ENCODE peak calls at places on chromosomes 1 and 21, in nine cellular contexts. K is cardiac muscle cell, R is GM06990, V is heart right ventricle, M is dorsolateral prefrontal cortex, Q is right atrium auricular region, L is AG09309, P is AG10803, N is A673. H is an unnamed sample.
A peak's percentile ranks its signal among the peaks of the same experiment; 100 is the strongest.

GRCh38 chr1:76955652-76956051 is 88.4 kb downstream of the ST6GALNAC5 start:
- DNase-seq in K (peak; percentile 17), R (no peak), V (no peak), M (no peak), Q (no peak), L (no peak), P (peak; percentile 71), N (no peak), H (no peak)

GRCh38 chr21:46048926-46049889 is 48.7 kb upstream of the COL6A2 start:
- DNase-seq in K (peak; percentile 100), R (no peak), V (peak; percentile 91), M (no peak), Q (peak; percentile 95), L (peak; percentile 100), P (peak; percentile 100), N (peak; percentile 77), H (no peak)

GRCh38 chr1:210692796-210693195 is 364.1 kb downstream of the HHAT start:
- DNase-seq in K (no peak), R (peak; percentile 20), V (no peak), M (no peak), Q (no peak), L (no peak), P (no peak), N (no peak), H (no peak)

GRCh38 chr1:169142129-169142528 is 35.6 kb downstream of the ATP1B1 start:
- DNase-seq in K (no peak), R (no peak), V (no peak), M (no peak), Q (no peak), L (no peak), P (no peak), N (no peak), H (no peak)

GRCh38 chr21:35291034-35291433 is 241.9 kb upstream of the RUNX1 start:
- DNase-seq in K (no peak), R (no peak), V (no peak), M (no peak), Q (no peak), L (no peak), P (no peak), N (no peak), H (peak; percentile 52)

GRCh38 chr1:85406887-85407593 is 57.9 kb downstream of the DDAH1 start:
- DNase-seq in K (peak; percentile 94), R (no peak), V (peak; percentile 46), M (no peak), Q (no peak), L (peak; percentile 77), P (peak; percentile 93), N (peak; percentile 59), H (peak; percentile 85)

GRCh38 chr21:9837946-9838801 is 683.2 kb upstream of the TPTE start:
- DNase-seq in K (no peak), R (no peak), V (no peak), M (no peak), Q (no peak), L (no peak), P (no peak), N (no peak), H (no peak)

GRCh38 chr21:44701023-44701400 is 4.0 kb downstream of the KRTAP10-12 start:
- DNase-seq in K (no peak), R (no peak), V (no peak), M (no peak), Q (peak; percentile 21), L (no peak), P (no peak), N (no peak), H (no peak)

GRCh38 chr1:67948155-67949075 is 102.0 kb downstream of the DIRAS3 start:
- DNase-seq in K (peak; percentile 70), R (no peak), V (no peak), M (no peak), Q (no peak), L (peak; percentile 52), P (peak; percentile 86), N (no peak), H (peak; percentile 88)

GRCh38 chr1:235160395-235160964 is 570 bp downstream of the RBM34 start:
- DNase-seq in K (peak; percentile 71), R (no peak), V (no peak), M (no peak), Q (no peak), L (peak; percentile 23), P (peak; percentile 70), N (peak; percentile 31), H (peak; percentile 38)

GRCh38 chr1:205232122-205232820 is 4.5 kb downstream of the TMCC2 start:
- DNase-seq in K (no peak), R (no peak), V (no peak), M (no peak), Q (no peak), L (no peak), P (no peak), N (no peak), H (no peak)

GRCh38 chr1:53739109-53739681 is at the start of gene GLIS1:
- DNase-seq in K (peak; percentile 94), R (peak; percentile 83), V (peak; percentile 80), M (peak; percentile 53), Q (peak; percentile 69), L (peak; percentile 46), P (peak; percentile 82), N (peak; percentile 81), H (no peak)

DNA sequence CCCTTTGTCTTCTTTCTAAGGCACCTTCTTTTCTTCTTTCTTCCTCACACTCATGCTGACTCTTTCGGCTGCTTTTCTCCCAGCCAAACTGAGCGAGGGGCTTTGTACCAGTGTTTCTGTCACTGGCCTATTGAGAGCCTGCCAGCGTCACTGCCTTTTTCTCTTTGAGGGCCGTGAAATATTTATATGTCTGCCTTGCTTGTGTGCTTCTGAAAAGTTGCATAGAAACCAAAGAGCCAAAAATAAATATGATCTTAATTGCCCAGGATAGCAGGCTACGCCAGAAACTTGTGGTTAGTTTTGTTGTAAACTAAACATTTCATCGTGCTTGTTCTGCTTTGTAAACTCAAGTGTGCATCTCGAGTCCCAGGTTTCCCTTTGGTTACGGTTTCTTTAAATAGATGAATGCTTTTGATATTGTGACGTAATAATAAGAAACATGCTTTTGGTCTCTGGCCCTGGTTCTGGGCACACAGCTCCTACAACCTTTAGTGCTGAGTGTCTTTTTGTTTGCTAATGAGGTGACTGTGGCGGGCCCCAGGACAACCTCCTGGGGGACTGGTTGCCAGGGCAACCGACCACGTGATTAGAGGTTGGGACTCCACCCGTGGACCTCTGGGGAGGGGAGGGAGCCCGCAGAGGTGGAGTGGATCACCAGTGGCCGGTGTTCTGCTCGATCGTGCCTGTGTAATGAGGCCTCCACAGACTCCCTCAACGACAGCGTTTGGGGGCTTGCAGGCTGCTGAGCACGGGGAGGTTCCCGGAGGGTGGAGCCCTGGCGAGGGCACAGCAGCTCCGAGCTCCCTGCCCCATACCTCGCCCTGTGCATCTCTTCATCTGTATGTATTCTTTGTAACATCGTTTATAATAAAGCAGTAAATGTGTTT is 10.9 kb downstream of the SLC37A1 start:
- DNase-seq in K (no peak), R (peak; percentile 83), V (peak; percentile 59), M (peak; percentile 23), Q (peak; percentile 74), L (peak; percentile 10), P (peak; percentile 54), N (no peak), H (no peak)
- H3K4me3 ChIP-seq in K (no peak overlapping the region), R (peak overlapping the region; percentile 48), V (peak overlapping the region; percentile 19), M (peak overlapping the region; percentile 24), Q (no peak overlapping the region), L (no peak overlapping the region), P (no peak overlapping the region), N (no peak overlapping the region), H (no peak overlapping the region)

DNA sequence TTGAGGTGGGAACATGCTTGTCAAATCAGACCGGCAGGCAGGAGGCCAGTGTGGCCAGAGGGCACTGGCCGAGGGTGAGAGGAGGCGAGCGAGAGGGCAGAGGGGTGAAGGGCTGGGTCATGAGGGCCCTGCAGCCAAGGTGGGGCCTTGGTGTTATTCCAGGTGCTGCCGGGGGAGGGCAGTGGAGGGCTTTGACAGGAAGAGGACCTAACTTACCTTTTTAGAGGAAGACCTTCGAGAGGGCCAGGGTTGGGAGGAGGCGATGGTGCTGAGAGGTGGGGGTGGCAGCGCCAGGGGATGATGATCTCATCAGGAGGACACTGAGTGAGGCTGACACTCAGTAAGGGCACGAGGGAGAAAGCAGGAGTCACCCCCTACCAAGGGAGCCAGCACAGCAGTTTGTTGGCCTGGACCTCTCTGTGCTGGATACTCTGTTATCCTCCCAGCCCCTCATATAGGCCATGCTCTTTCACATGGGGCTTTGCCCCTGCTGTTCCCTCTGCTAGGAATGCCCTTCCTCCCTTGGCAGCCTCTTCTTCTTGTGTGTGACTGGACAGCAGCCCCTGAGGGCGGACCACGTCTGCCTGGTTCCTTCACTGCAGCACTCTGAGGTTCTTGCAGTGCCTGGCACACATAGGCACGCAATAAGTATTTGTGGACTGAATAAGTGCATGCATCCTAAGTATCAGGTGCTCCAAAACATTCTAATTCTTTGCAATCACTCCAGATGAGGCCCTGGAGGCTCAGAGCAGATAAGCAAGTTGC is 7.5 kb upstream of the TTC22 start:
- DNase-seq in K (no peak), R (no peak), V (no peak), M (no peak), Q (no peak), L (no peak), P (no peak), N (no peak), H (no peak)
- TF ChIP-seq CTCF in K (peak; percentile 44), R (no peak), V (no peak), M (no peak), Q (no peak), L (peak; percentile 30), P (peak; percentile 32), N (peak; percentile 62), H (peak; percentile 22)

DNA sequence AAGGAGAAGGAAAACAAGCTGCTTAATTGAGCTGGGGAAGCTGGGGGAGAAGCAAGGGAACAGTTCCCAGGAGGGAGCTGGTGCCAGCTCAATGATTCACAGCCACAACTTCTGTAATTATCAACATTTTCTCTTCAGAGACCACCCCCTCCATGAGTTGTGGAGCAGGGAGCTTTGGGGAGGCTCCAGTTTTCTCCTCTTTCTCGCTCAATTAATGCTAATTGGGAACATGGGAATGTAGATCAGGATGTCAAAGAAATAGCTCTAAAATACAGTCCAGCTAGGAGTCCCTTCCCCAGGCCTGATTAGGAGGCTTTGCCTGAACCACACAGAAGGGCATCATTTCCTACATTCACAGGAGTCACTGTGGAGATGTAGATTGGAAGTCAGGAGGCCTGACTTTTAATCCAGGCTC is 12.2 kb upstream of the MNDA start:
- DNase-seq in K (peak; percentile 73), R (no peak), V (no peak), M (no peak), Q (no peak), L (no peak), P (no peak), N (no peak), H (no peak)
- H3K4me3 ChIP-seq in K (no peak overlapping the region), R (no peak overlapping the region), V (no peak overlapping the region), M (no peak overlapping the region), Q (no peak overlapping the region), L (no peak overlapping the region), P (no peak overlapping the region), N (no peak overlapping the region), H (no peak overlapping the region)

DNA sequence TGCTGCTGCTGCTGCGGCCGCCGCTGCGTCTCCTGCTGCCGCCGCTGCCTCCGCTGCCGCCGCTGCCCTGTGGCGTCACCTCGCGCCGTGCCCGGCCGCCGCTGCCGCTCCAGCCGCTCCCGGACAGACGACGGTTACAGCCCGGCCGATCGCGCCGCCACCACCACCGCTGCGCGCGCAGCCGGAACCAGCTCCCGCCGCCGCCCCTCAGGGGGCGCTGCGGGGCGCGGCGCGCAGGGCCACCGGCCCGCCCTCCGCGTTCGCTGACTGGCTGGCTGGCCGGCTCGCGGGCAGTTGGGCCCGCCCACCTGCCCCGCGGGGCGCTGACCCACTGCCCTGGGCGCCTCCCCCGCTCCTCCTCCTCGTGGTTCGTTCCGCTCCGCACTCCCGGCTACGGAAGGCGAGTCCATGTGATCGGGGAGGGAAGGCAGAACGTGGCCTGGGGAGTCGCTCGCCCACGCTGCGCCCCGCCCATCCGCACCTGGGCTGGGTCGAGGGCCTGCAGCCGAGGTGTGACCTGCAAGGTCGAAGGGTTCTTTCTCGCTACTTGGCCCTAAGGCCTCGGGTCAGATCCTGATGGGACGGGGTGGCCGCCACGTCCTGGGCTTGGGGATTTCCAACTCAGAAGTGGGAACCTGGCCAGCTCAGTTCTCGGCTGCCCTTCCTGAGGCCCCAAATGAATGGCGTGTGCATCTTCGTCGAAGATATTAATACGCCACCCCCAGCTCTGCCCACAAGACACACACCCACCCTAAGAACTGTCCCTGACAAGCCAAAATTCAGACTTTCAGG is at the start of gene PTP4A2:
- DNase-seq in K (peak; percentile 98), R (peak; percentile 99), V (peak; percentile 95), M (peak; percentile 87), Q (peak; percentile 95), L (peak; percentile 68), P (peak; percentile 94), N (peak; percentile 95), H (peak; percentile 60)
- TF ChIP-seq CTCF in K (peak; percentile 20), R (no peak), V (peak; percentile 35), M (peak; percentile 7), Q (peak; percentile 38), L (no peak), P (no peak), N (no peak), H (no peak)